ENCODE peak calls at places on chromosome 21, in five cellular contexts. Y is activated T-helper 1 cell treated with anti-CD3 and anti-CD28 coated beads, Interleukin-12 subunit alpha, Interleukin-12 subunit beta, Interleukin-2, Interleukin-4 antibody, amounts not matched to agents 30 ng/mL and 10 ng/mL and 1 ng/mL, durations not matched to agents 14 hours and 24 hours and 36 hours; N is erythroblast; E is nephron progenitor cell; M is CD8-positive, alpha-beta T cell. S is an unnamed sample.

GRCh38 chr21:29376556-29376955 is 77.8 kb downstream of the BACH1 start:
- DNase-seq in Y (peak), N (peak), E (peak), M (peak), S (peak)

GRCh38 chr21:42725416-42725930 is 72.1 kb downstream of the PDE9A start:
- DNase-seq in Y (no peak), N (no peak), E (no peak), M (no peak), S (no peak)

GRCh38 chr21:15063081-15063820 is 1.5 kb downstream of the NRIP1 start:
- DNase-seq in Y (no peak), N (peak), E (no peak), M (peak), S (peak)

GRCh38 chr21:46227811-46228344 is 696 bp downstream of the LSS start:
- DNase-seq in Y (no peak), N (peak), E (no peak), M (no peak), S (no peak)

GRCh38 chr21:28899744-28900143 is 92.9 kb downstream of the LTN1 start:
- DNase-seq in Y (no peak), N (peak), E (no peak), M (no peak), S (no peak)

GRCh38 chr21:25338415-25338814 is 268.9 kb downstream of the MRPL39 start:
- DNase-seq in Y (no peak), N (no peak), E (no peak), M (no peak), S (no peak)

GRCh38 chr21:20739421-20739820 is 258.8 kb upstream of the NCAM2 start:
- DNase-seq in Y (no peak), N (peak), E (no peak), M (no peak), S (no peak)

GRCh38 chr21:43190544-43191340 is 21.9 kb downstream of the CRYAA start:
- DNase-seq in Y (no peak), N (no peak), E (no peak), M (no peak), S (no peak)

GRCh38 chr21:20592482-20592881 is 405.7 kb upstream of the NCAM2 start:
- DNase-seq in Y (no peak), N (peak), E (no peak), M (no peak), S (no peak)

GRCh38 chr21:36428789-36429671 is 43.8 kb downstream of the CHAF1B start:
- DNase-seq in Y (no peak), N (no peak), E (peak), M (no peak), S (peak)

GRCh38 chr21:21301013-21301412 is 302.8 kb downstream of the NCAM2 start:
- DNase-seq in Y (no peak), N (no peak), E (no peak), M (no peak), S (no peak)

GRCh38 chr21:45480701-45481500 is 61.3 kb downstream of the SLC19A1 start:
- DNase-seq in Y (no peak), N (no peak), E (no peak), M (peak), S (no peak)

S was measured in left kidney.